ENCODE peak calls at places on chromosomes 2 and 18, in four cellular contexts. One of them, this sample, is unnamed.

GRCh38 chr2:46645681-46646162 is 166.4 kb downstream of the TMEM247 start:
- DNase-seq in astrocyte of the hippocampus: peak
- DNase-seq in activated gamma-delta T cell treated with anti-CD3 and anti-CD28 coated beads, Interleukin-2, amount 50 U/mL, for 16 hours: no peak
- DNase-seq in EL: peak
- DNase-seq in this sample: peak

GRCh38 chr2:216283038-216283900 is 89.0 kb downstream of the MARCHF4 start:
- DNase-seq in EL: no peak
- DNase-seq in activated gamma-delta T cell treated with anti-CD3 and anti-CD28 coated beads, Interleukin-2, amount 50 U/mL, for 16 hours: no peak
- DNase-seq in astrocyte of the hippocampus: no peak
- DNase-seq in this sample: peak

GRCh38 chr2:233856184-233856583 is 1.8 kb upstream of the HJURP start:
- DNase-seq in activated gamma-delta T cell treated with anti-CD3 and anti-CD28 coated beads, Interleukin-2, amount 50 U/mL, for 16 hours: no peak
- DNase-seq in EL: no peak
- DNase-seq in astrocyte of the hippocampus: no peak
- DNase-seq in this sample: no peak

GRCh38 chr18:39788395-39788794 is 2166.6 kb upstream of the PIK3C3 start:
- DNase-seq in activated gamma-delta T cell treated with anti-CD3 and anti-CD28 coated beads, Interleukin-2, amount 50 U/mL, for 16 hours: no peak
- DNase-seq in EL: peak
- DNase-seq in astrocyte of the hippocampus: no peak
- DNase-seq in this sample: peak

GRCh38 chr2:128269358-128270305 is 49.0 kb downstream of the HS6ST1 start:
- DNase-seq in activated gamma-delta T cell treated with anti-CD3 and anti-CD28 coated beads, Interleukin-2, amount 50 U/mL, for 16 hours: no peak
- DNase-seq in EL: no peak
- DNase-seq in astrocyte of the hippocampus: peak
- DNase-seq in this sample: no peak

GRCh38 chr2:240070907-240071306 is 17.6 kb upstream of the OR6B3 start:
- DNase-seq in activated gamma-delta T cell treated with anti-CD3 and anti-CD28 coated beads, Interleukin-2, amount 50 U/mL, for 16 hours: no peak
- DNase-seq in EL: no peak
- DNase-seq in astrocyte of the hippocampus: no peak
- DNase-seq in this sample: no peak

GRCh38 chr2:31296641-31297287 is 62.8 kb downstream of the EHD3 start:
- DNase-seq in EL: peak
- DNase-seq in activated gamma-delta T cell treated with anti-CD3 and anti-CD28 coated beads, Interleukin-2, amount 50 U/mL, for 16 hours: no peak
- DNase-seq in astrocyte of the hippocampus: no peak
- DNase-seq in this sample: no peak

GRCh38 chr2:84851876-84852275 is 29.0 kb downstream of the TRABD2A start:
- DNase-seq in activated gamma-delta T cell treated with anti-CD3 and anti-CD28 coated beads, Interleukin-2, amount 50 U/mL, for 16 hours: no peak
- DNase-seq in astrocyte of the hippocampus: no peak
- DNase-seq in EL: no peak
- DNase-seq in this sample: no peak

GRCh38 chr2:159807183-159808037 is 9.4 kb upstream of the CD302 start:
- DNase-seq in EL: peak
- DNase-seq in astrocyte of the hippocampus: peak
- DNase-seq in activated gamma-delta T cell treated with anti-CD3 and anti-CD28 coated beads, Interleukin-2, amount 50 U/mL, for 16 hours: no peak
- DNase-seq in this sample: peak

GRCh38 chr18:77478619-77479018 is 229.0 kb downstream of the GALR1 start:
- DNase-seq in EL: no peak
- DNase-seq in astrocyte of the hippocampus: no peak
- DNase-seq in activated gamma-delta T cell treated with anti-CD3 and anti-CD28 coated beads, Interleukin-2, amount 50 U/mL, for 16 hours: no peak
- DNase-seq in this sample: peak

GRCh38 chr2:234211797-234212196 is 161.3 kb downstream of the SPP2 start:
- DNase-seq in EL: no peak
- DNase-seq in astrocyte of the hippocampus: peak
- DNase-seq in activated gamma-delta T cell treated with anti-CD3 and anti-CD28 coated beads, Interleukin-2, amount 50 U/mL, for 16 hours: no peak
- DNase-seq in this sample: no peak

GRCh38 chr2:65367517-65367916 is 64.9 kb downstream of the SPRED2 start:
- DNase-seq in activated gamma-delta T cell treated with anti-CD3 and anti-CD28 coated beads, Interleukin-2, amount 50 U/mL, for 16 hours: no peak
- DNase-seq in astrocyte of the hippocampus: peak
- DNase-seq in EL: peak
- DNase-seq in this sample: peak

GRCh38 chr18:66722671-66723070 is 118.8 kb upstream of the CDH19 start:
- DNase-seq in astrocyte of the hippocampus: no peak
- DNase-seq in EL: no peak
- DNase-seq in activated gamma-delta T cell treated with anti-CD3 and anti-CD28 coated beads, Interleukin-2, amount 50 U/mL, for 16 hours: no peak
- DNase-seq in this sample: no peak

GRCh38 chr18:10450986-10451385 is 3.4 kb upstream of the APCDD1 start:
- DNase-seq in activated gamma-delta T cell treated with anti-CD3 and anti-CD28 coated beads, Interleukin-2, amount 50 U/mL, for 16 hours: no peak
- DNase-seq in EL: no peak
- DNase-seq in astrocyte of the hippocampus: no peak
- DNase-seq in this sample: no peak